ENCODE peak calls at places on chromosomes 4 and X, in ten cellular contexts. S is ELR; D is HT1080; R is stimulated activated CD4-positive, alpha-beta T cell treated with anti-CD3 and anti-CD28 coated beads, TNF-alpha, amount 100 ng/mL, for 24 hours; U is left lung; Q is effector memory CD8-positive, alpha-beta T cell; G is M059J; T is NCI-H2107; M is SHP77 treated with DMSO at 0.1 percent for 48 hours; F is IMR-90. J is an unnamed sample.

GRCh38 chrX:63963382-63963781 is 178.4 kb upstream of the ARHGEF9 start:
- DNase-seq in S (no peak), D (no peak), R (no peak), U (no peak), Q (no peak), G (no peak), T (no peak), M (no peak), F (no peak), J (no peak)

GRCh38 chr4:156805696-156806095 is 165.9 kb downstream of the PDGFC start:
- DNase-seq in S (no peak), D (no peak), R (no peak), U (no peak), Q (no peak), G (peak; percentile 54), T (no peak), M (no peak), F (no peak), J (no peak)

GRCh38 chr4:180665481-180665880 is 1577.7 kb upstream of the TENM3 start:
- DNase-seq in S (peak; percentile 29), D (no peak), R (no peak), U (no peak), Q (no peak), G (no peak), T (no peak), M (no peak), F (no peak), J (no peak)

GRCh38 chr4:165378398-165378762 is 428 bp upstream of the CPE start:
- DNase-seq in S (no peak), D (no peak), R (no peak), U (no peak), Q (no peak), G (no peak), T (no peak), M (no peak), F (no peak), J (no peak)

GRCh38 chr4:74389494-74389893 is 24.5 kb downstream of the EREG start:
- DNase-seq in S (no peak), D (no peak), R (no peak), U (no peak), Q (no peak), G (no peak), T (no peak), M (no peak), F (no peak), J (no peak)

GRCh38 chr4:77956917-77957316 is 94.3 kb downstream of the MRPL1 start:
- DNase-seq in S (peak; percentile 3), D (no peak), R (no peak), U (no peak), Q (no peak), G (no peak), T (no peak), M (no peak), F (no peak), J (no peak)

GRCh38 chr4:126172126-126172525 is 857.4 kb downstream of the FAT4 start:
- DNase-seq in S (no peak), D (no peak), R (no peak), U (no peak), Q (no peak), G (no peak), T (no peak), M (no peak), F (no peak), J (no peak)

GRCh38 chrX:134836497-134836968 is 154.3 kb upstream of the SMIM10 start:
- DNase-seq in S (peak; percentile 53), D (peak; percentile 37), R (no peak), U (no peak), Q (no peak), G (peak; percentile 69), T (no peak), M (no peak), F (peak; percentile 45), J (no peak)

GRCh38 chr4:1395941-1396805 is 10.1 kb downstream of the NKX1-1 start:
- DNase-seq in S (no peak), D (no peak), R (no peak), U (no peak), Q (no peak), G (no peak), T (no peak), M (no peak), F (no peak), J (no peak)

GRCh38 chr4:113440366-113440765 is 321.2 kb downstream of the CAMK2D start:
- DNase-seq in S (no peak), D (no peak), R (no peak), U (no peak), Q (no peak), G (peak; percentile 47), T (no peak), M (no peak), F (no peak), J (no peak)

GRCh38 chrX:134670241-134670811 is 12.1 kb upstream of the PLAC1 start:
- DNase-seq in S (peak; percentile 73), D (peak; percentile 90), R (no peak), U (peak; percentile 55), Q (no peak), G (peak; percentile 97), T (no peak), M (no peak), F (peak; percentile 83), J (no peak)

GRCh38 chrX:37420179-37420578 is 71.0 kb downstream of the PRRG1 start:
- DNase-seq in S (peak; percentile 0), D (no peak), R (no peak), U (no peak), Q (no peak), G (no peak), T (no peak), M (no peak), F (peak; percentile 10), J (no peak)

GRCh38 chr4:113881256-113881655 is 98.2 kb downstream of the ARSJ start:
- DNase-seq in S (peak; percentile 39), D (peak; percentile 38), R (no peak), U (no peak), Q (no peak), G (peak; percentile 36), T (no peak), M (no peak), F (peak; percentile 62), J (no peak)

GRCh38 chr4:99677161-99677560 is 19.5 kb upstream of the C4orf54 start:
- DNase-seq in S (no peak), D (peak; percentile 9), R (no peak), U (no peak), Q (no peak), G (no peak), T (no peak), M (no peak), F (no peak), J (no peak)

GRCh38 chrX:112147206-112147605 is 64.6 kb upstream of the TRPC5 start:
- DNase-seq in S (peak; percentile 3), D (peak; percentile 2), R (no peak), U (no peak), Q (no peak), G (peak; percentile 26), T (no peak), M (no peak), F (peak; percentile 29), J (no peak)

GRCh38 chr4:155543126-155543765 is 123.4 kb upstream of the GUCY1A1 start:
- DNase-seq in S (peak; percentile 79), D (peak; percentile 96), R (no peak), U (no peak), Q (no peak), G (peak; percentile 76), T (no peak), M (no peak), F (peak; percentile 83), J (no peak)

GRCh38 chrX:56385336-56385735 is 153.2 kb downstream of the KLF8 start:
- DNase-seq in S (no peak), D (no peak), R (no peak), U (no peak), Q (no peak), G (peak; percentile 2), T (no peak), M (no peak), F (no peak), J (no peak)

GRCh38 chr4:68597489-68597888 is 21.4 kb upstream of the UGT2B17 start:
- DNase-seq in S (no peak), D (no peak), R (no peak), U (no peak), Q (no peak), G (no peak), T (no peak), M (no peak), F (no peak), J (no peak)

GRCh38 chr4:107838138-107838618 is 13.4 kb downstream of the SGMS2 start:
- DNase-seq in S (no peak), D (no peak), R (no peak), U (no peak), Q (no peak), G (no peak), T (no peak), M (no peak), F (peak; percentile 25), J (no peak)

GRCh38 chrX:155959018-155959587 is 38.4 kb upstream of the IL9R start:
- DNase-seq in S (no peak), D (no peak), R (no peak), U (no peak), Q (no peak), G (no peak), T (no peak), M (no peak), F (no peak), J (no peak)

GRCh38 chr4:108072300-108072699 is 82.6 kb downstream of the HADH start:
- DNase-seq in S (no peak), D (no peak), R (no peak), U (no peak), Q (peak; percentile 29), G (no peak), T (no peak), M (no peak), F (no peak), J (peak; percentile 25)

GRCh38 chrX:52422884-52423283 is 54.1 kb downstream of the XAGE2 start:
- DNase-seq in S (peak; percentile 70), D (no peak), R (no peak), U (no peak), Q (no peak), G (peak; percentile 45), T (no peak), M (no peak), F (peak; percentile 86), J (no peak)

GRCh38 chr4:10305816-10306215 is 151.4 kb downstream of the ZNF518B start:
- DNase-seq in S (no peak), D (no peak), R (no peak), U (no peak), Q (no peak), G (no peak), T (no peak), M (no peak), F (no peak), J (no peak)